ENCODE peak calls at places on chromosomes 16 and 17, in ten cellular contexts. One of them, this sample, is unnamed.

GRCh38 chr17:7003745-7004144 is 7.9 kb downstream of the ALOX12 start:
- DNase-seq in substantia nigra: no peak
- DNase-seq in left lung: no peak
- DNase-seq in K562: no peak
- DNase-seq in aorta: no peak
- DNase-seq in tibial artery: no peak
- DNase-seq in SK-N-MC: no peak
- DNase-seq in HCT116: no peak
- DNase-seq in body of pancreas: no peak
- DNase-seq in stomach: no peak
- DNase-seq in this sample: no peak

GRCh38 chr17:68182940-68183551 is 64.8 kb upstream of the AMZ2 start:
- DNase-seq in stomach: no peak
- DNase-seq in HCT116: peak; percentile 78
- DNase-seq in body of pancreas: no peak
- DNase-seq in left lung: no peak
- DNase-seq in SK-N-MC: no peak
- DNase-seq in aorta: no peak
- DNase-seq in substantia nigra: no peak
- DNase-seq in tibial artery: no peak
- DNase-seq in K562: peak; percentile 20
- DNase-seq in this sample: peak; percentile 22

GRCh38 chr17:50573866-50574571 is 13.5 kb downstream of the CACNA1G start:
- DNase-seq in body of pancreas: no peak
- DNase-seq in substantia nigra: no peak
- DNase-seq in left lung: no peak
- DNase-seq in HCT116: no peak
- DNase-seq in aorta: no peak
- DNase-seq in tibial artery: no peak
- DNase-seq in stomach: no peak
- DNase-seq in K562: no peak
- DNase-seq in SK-N-MC: no peak
- DNase-seq in this sample: no peak

GRCh38 chr17:43714338-43715149 is 44.0 kb downstream of the SOST start:
- DNase-seq in left lung: no peak
- DNase-seq in tibial artery: peak; percentile 37
- DNase-seq in K562: no peak
- DNase-seq in body of pancreas: no peak
- DNase-seq in SK-N-MC: no peak
- DNase-seq in substantia nigra: no peak
- DNase-seq in HCT116: no peak
- DNase-seq in stomach: no peak
- DNase-seq in aorta: no peak
- DNase-seq in this sample: peak; percentile 70

GRCh38 chr16:57271867-57272495 is 12.5 kb downstream of the PLLP start:
- DNase-seq in tibial artery: no peak
- DNase-seq in body of pancreas: no peak
- DNase-seq in aorta: no peak
- DNase-seq in left lung: no peak
- DNase-seq in HCT116: no peak
- DNase-seq in stomach: no peak
- DNase-seq in substantia nigra: no peak
- DNase-seq in SK-N-MC: no peak
- DNase-seq in K562: no peak
- DNase-seq in this sample: no peak

GRCh38 chr16:58098207-58099096 is 30.7 kb downstream of the CFAP20 start:
- DNase-seq in stomach: no peak
- DNase-seq in left lung: no peak
- DNase-seq in substantia nigra: no peak
- DNase-seq in body of pancreas: no peak
- DNase-seq in aorta: no peak
- DNase-seq in tibial artery: no peak
- DNase-seq in HCT116: no peak
- DNase-seq in SK-N-MC: no peak
- DNase-seq in K562: no peak
- DNase-seq in this sample: no peak

GRCh38 chr17:70137451-70138230 is 31.7 kb upstream of the KCNJ2 start:
- DNase-seq in aorta: peak; percentile 58
- DNase-seq in HCT116: no peak
- DNase-seq in tibial artery: peak; percentile 82
- DNase-seq in K562: no peak
- DNase-seq in stomach: no peak
- DNase-seq in body of pancreas: peak; percentile 61
- DNase-seq in left lung: no peak
- DNase-seq in substantia nigra: peak; percentile 30
- DNase-seq in SK-N-MC: no peak
- DNase-seq in this sample: peak; percentile 64

GRCh38 chr17:17567631-17568030 is 23.9 kb downstream of the PEMT start:
- DNase-seq in HCT116: no peak
- DNase-seq in body of pancreas: peak; percentile 78
- DNase-seq in K562: no peak
- DNase-seq in SK-N-MC: no peak
- DNase-seq in tibial artery: peak; percentile 56
- DNase-seq in left lung: no peak
- DNase-seq in stomach: peak; percentile 82
- DNase-seq in aorta: peak; percentile 87
- DNase-seq in substantia nigra: peak; percentile 83
- DNase-seq in this sample: no peak

GRCh38 chr16:82031116-82032084 is 3.7 kb upstream of the HSD17B2 start:
- DNase-seq in stomach: no peak
- DNase-seq in aorta: no peak
- DNase-seq in K562: peak; percentile 18
- DNase-seq in body of pancreas: peak; percentile 28
- DNase-seq in SK-N-MC: peak; percentile 26
- DNase-seq in left lung: no peak
- DNase-seq in substantia nigra: no peak
- DNase-seq in HCT116: peak; percentile 62
- DNase-seq in tibial artery: no peak
- DNase-seq in this sample: no peak

GRCh38 chr16:56195151-56195550 is 3.9 kb downstream of the GNAO1 start:
- DNase-seq in substantia nigra: peak; percentile 54
- DNase-seq in stomach: no peak
- DNase-seq in K562: no peak
- DNase-seq in left lung: no peak
- DNase-seq in aorta: no peak
- DNase-seq in body of pancreas: no peak
- DNase-seq in HCT116: no peak
- DNase-seq in tibial artery: no peak
- DNase-seq in SK-N-MC: no peak
- DNase-seq in this sample: no peak

GRCh38 chr17:16974569-16975265 is 2.8 kb upstream of the TNFRSF13B start:
- DNase-seq in left lung: no peak
- DNase-seq in substantia nigra: no peak
- DNase-seq in stomach: no peak
- DNase-seq in HCT116: no peak
- DNase-seq in K562: no peak
- DNase-seq in SK-N-MC: no peak
- DNase-seq in aorta: no peak
- DNase-seq in body of pancreas: no peak
- DNase-seq in tibial artery: no peak
- DNase-seq in this sample: no peak

GRCh38 chr17:79834575-79835469 is 4.4 kb downstream of the CBX4 start:
- DNase-seq in stomach: no peak
- DNase-seq in HCT116: no peak
- DNase-seq in substantia nigra: no peak
- DNase-seq in aorta: no peak
- DNase-seq in SK-N-MC: no peak
- DNase-seq in K562: no peak
- DNase-seq in tibial artery: no peak
- DNase-seq in left lung: peak; percentile 84
- DNase-seq in body of pancreas: no peak
- DNase-seq in this sample: no peak

GRCh38 chr16:51755039-51755501 is 604.0 kb upstream of the SALL1 start:
- DNase-seq in left lung: no peak
- DNase-seq in body of pancreas: no peak
- DNase-seq in K562: no peak
- DNase-seq in aorta: no peak
- DNase-seq in stomach: no peak
- DNase-seq in HCT116: no peak
- DNase-seq in substantia nigra: no peak
- DNase-seq in SK-N-MC: no peak
- DNase-seq in tibial artery: no peak
- DNase-seq in this sample: no peak

GRCh38 chr17:51046527-51047384 is 73.9 kb downstream of the SPAG9 start:
- DNase-seq in left lung: no peak
- DNase-seq in K562: peak; percentile 18
- DNase-seq in aorta: peak; percentile 61
- DNase-seq in substantia nigra: peak; percentile 83
- DNase-seq in tibial artery: peak; percentile 31
- DNase-seq in body of pancreas: peak; percentile 76
- DNase-seq in HCT116: no peak
- DNase-seq in SK-N-MC: peak; percentile 96
- DNase-seq in stomach: no peak
- DNase-seq in this sample: no peak

GRCh38 chr16:68131813-68132706 is 46.9 kb downstream of the NFATC3 start:
- DNase-seq in substantia nigra: no peak
- DNase-seq in tibial artery: no peak
- DNase-seq in K562: no peak
- DNase-seq in SK-N-MC: no peak
- DNase-seq in aorta: no peak
- DNase-seq in body of pancreas: no peak
- DNase-seq in left lung: no peak
- DNase-seq in stomach: no peak
- DNase-seq in HCT116: no peak
- DNase-seq in this sample: no peak
- H3K27ac ChIP-seq in substantia nigra: no peak overlapping the region
- H3K27ac ChIP-seq in tibial artery: no peak overlapping the region
- H3K27ac ChIP-seq in K562: no peak overlapping the region
- H3K27ac ChIP-seq in SK-N-MC: no peak overlapping the region
- H3K27ac ChIP-seq in aorta: no peak overlapping the region
- H3K27ac ChIP-seq in body of pancreas: no peak overlapping the region
- H3K27ac ChIP-seq in left lung: no peak overlapping the region
- H3K27ac ChIP-seq in stomach: no peak overlapping the region
- H3K27ac ChIP-seq in HCT116: no peak overlapping the region
- H3K27ac ChIP-seq in this sample: no peak overlapping the region

DNA sequence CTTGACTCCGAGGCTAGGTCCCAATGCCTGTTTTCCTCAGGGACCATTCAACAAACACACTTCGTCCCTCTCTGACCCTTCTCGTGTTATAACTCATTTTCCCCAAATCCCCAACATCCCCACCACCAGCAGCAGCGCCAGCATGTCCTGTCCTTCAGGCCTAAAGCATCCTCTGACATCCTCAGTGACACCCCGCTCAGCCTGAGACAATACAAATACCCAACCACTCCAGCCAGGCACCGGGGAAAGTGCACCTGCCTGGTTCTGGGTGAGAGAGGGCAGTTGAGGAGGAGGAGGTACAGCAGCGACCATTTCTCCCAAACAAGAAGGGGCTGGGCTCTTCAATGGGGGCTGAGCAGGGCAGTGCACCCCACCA is 4.7 kb downstream of the MNT start:
- DNase-seq in stomach: no peak
- DNase-seq in substantia nigra: no peak
- DNase-seq in HCT116: no peak
- DNase-seq in body of pancreas: no peak
- DNase-seq in tibial artery: no peak
- DNase-seq in left lung: no peak
- DNase-seq in aorta: no peak
- DNase-seq in SK-N-MC: no peak
- DNase-seq in K562: no peak
- DNase-seq in this sample: no peak
- H3K27ac ChIP-seq in stomach: peak overlapping the region; percentile 99
- H3K27ac ChIP-seq in substantia nigra: peak overlapping the region; percentile 79
- H3K27ac ChIP-seq in HCT116: peak overlapping the region; percentile 97
- H3K27ac ChIP-seq in body of pancreas: peak overlapping the region; percentile 99
- H3K27ac ChIP-seq in tibial artery: peak overlapping the region; percentile 91
- H3K27ac ChIP-seq in left lung: peak overlapping the region; percentile 99
- H3K27ac ChIP-seq in aorta: peak overlapping the region; percentile 31
- H3K27ac ChIP-seq in SK-N-MC: peak overlapping the region; percentile 89
- H3K27ac ChIP-seq in K562: peak overlapping the region; percentile 100
- H3K27ac ChIP-seq in this sample: peak overlapping the region; percentile 100

GRCh38 chr16:85422374-85423185 is 190.5 kb upstream of the GSE1 start:
- DNase-seq in substantia nigra: no peak
- DNase-seq in stomach: peak; percentile 95
- DNase-seq in aorta: peak; percentile 44
- DNase-seq in tibial artery: peak; percentile 17
- DNase-seq in HCT116: no peak
- DNase-seq in left lung: peak; percentile 89
- DNase-seq in K562: peak; percentile 82
- DNase-seq in SK-N-MC: no peak
- DNase-seq in body of pancreas: peak; percentile 96
- DNase-seq in this sample: no peak

GRCh38 chr16:85423186-85423550 is 190.0 kb upstream of the GSE1 start:
- DNase-seq in tibial artery: peak; percentile 13
- DNase-seq in aorta: peak; percentile 42
- DNase-seq in HCT116: no peak
- DNase-seq in stomach: no peak
- DNase-seq in body of pancreas: peak; percentile 2
- DNase-seq in SK-N-MC: no peak
- DNase-seq in left lung: peak; percentile 63
- DNase-seq in K562: no peak
- DNase-seq in substantia nigra: no peak
- DNase-seq in this sample: no peak

GRCh38 chr16:85420501-85421337 is 192.4 kb upstream of the GSE1 start:
- DNase-seq in substantia nigra: no peak
- DNase-seq in left lung: peak; percentile 96
- DNase-seq in stomach: peak; percentile 74
- DNase-seq in K562: peak; percentile 94
- DNase-seq in HCT116: peak; percentile 49
- DNase-seq in tibial artery: peak; percentile 21
- DNase-seq in body of pancreas: peak; percentile 59
- DNase-seq in aorta: peak; percentile 66
- DNase-seq in SK-N-MC: no peak
- DNase-seq in this sample: no peak

GRCh38 chr16:85421338-85422123 is 191.6 kb upstream of the GSE1 start:
- DNase-seq in aorta: peak; percentile 44
- DNase-seq in body of pancreas: peak; percentile 2
- DNase-seq in HCT116: no peak
- DNase-seq in stomach: no peak
- DNase-seq in left lung: peak; percentile 55
- DNase-seq in K562: no peak
- DNase-seq in substantia nigra: no peak
- DNase-seq in SK-N-MC: no peak
- DNase-seq in tibial artery: peak; percentile 17
- DNase-seq in this sample: no peak

DNA sequence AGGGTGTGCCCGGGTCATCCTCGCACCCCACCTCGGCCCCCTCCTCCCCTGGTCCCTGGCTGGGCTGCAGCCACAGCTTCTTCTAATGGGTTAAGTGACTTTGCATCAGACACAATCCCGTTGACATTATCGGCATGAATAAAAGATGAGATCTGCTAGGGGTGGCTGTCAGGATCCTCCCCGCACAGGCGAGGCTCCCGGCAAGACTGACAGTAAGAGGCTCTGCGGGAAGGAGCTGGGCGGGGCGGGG is 191.1 kb upstream of the GSE1 start:
- DNase-seq in SK-N-MC: peak; percentile 47
- DNase-seq in HCT116: no peak
- DNase-seq in aorta: no peak
- DNase-seq in K562: no peak
- DNase-seq in left lung: no peak
- DNase-seq in tibial artery: no peak
- DNase-seq in stomach: no peak
- DNase-seq in substantia nigra: no peak
- DNase-seq in body of pancreas: no peak
- DNase-seq in this sample: no peak
- H3K27ac ChIP-seq in SK-N-MC: no peak overlapping the region
- H3K27ac ChIP-seq in HCT116: no peak overlapping the region
- H3K27ac ChIP-seq in aorta: no peak overlapping the region
- H3K27ac ChIP-seq in K562: no peak overlapping the region
- H3K27ac ChIP-seq in left lung: no peak overlapping the region
- H3K27ac ChIP-seq in tibial artery: no peak overlapping the region
- H3K27ac ChIP-seq in stomach: peak overlapping the region; percentile 73
- H3K27ac ChIP-seq in substantia nigra: no peak overlapping the region
- H3K27ac ChIP-seq in body of pancreas: peak overlapping the region; percentile 68
- H3K27ac ChIP-seq in this sample: no peak overlapping the region

GRCh38 chr17:28716740-28717577 is 709 bp downstream of the RAB34 start:
- DNase-seq in SK-N-MC: no peak
- DNase-seq in K562: no peak
- DNase-seq in aorta: peak; percentile 74
- DNase-seq in body of pancreas: no peak
- DNase-seq in left lung: peak; percentile 84
- DNase-seq in substantia nigra: no peak
- DNase-seq in HCT116: no peak
- DNase-seq in tibial artery: no peak
- DNase-seq in stomach: no peak
- DNase-seq in this sample: no peak
- H3K27ac ChIP-seq in SK-N-MC: peak overlapping the region; percentile 89
- H3K27ac ChIP-seq in K562: no peak overlapping the region
- H3K27ac ChIP-seq in aorta: peak overlapping the region; percentile 77
- H3K27ac ChIP-seq in body of pancreas: peak overlapping the region; percentile 76
- H3K27ac ChIP-seq in left lung: peak overlapping the region; percentile 86
- H3K27ac ChIP-seq in substantia nigra: peak overlapping the region; percentile 35
- H3K27ac ChIP-seq in HCT116: no peak overlapping the region
- H3K27ac ChIP-seq in tibial artery: peak overlapping the region; percentile 96
- H3K27ac ChIP-seq in stomach: peak overlapping the region; percentile 89
- H3K27ac ChIP-seq in this sample: peak overlapping the region; percentile 99

This sample was measured in epithelial cell of prostate.